ENCODE peak calls at places on chromosomes 13 and 19, in four cellular contexts. C is germinal center, S is stomach, N is left cardiac atrium. L is an unnamed sample.

GRCh38 chr13:102399791-102400618 is 1.8 kb downstream of the FGF14 start:
- DNase-seq in C (peak; percentile 22), S (no peak), N (peak; percentile 33), L (no peak)

GRCh38 chr13:40776681-40777165 is 5.7 kb upstream of the MRPS31 start:
- DNase-seq in C (peak; percentile 41), S (no peak), N (peak; percentile 27), L (peak; percentile 52)

GRCh38 chr19:3210347-3211017 is 14.0 kb upstream of the CELF5 start:
- DNase-seq in C (peak; percentile 74), S (peak; percentile 67), N (peak; percentile 52), L (peak; percentile 13)

GRCh38 chr19:45385392-45386221 is 15.2 kb upstream of the ERCC2 start:
- DNase-seq in C (no peak), S (no peak), N (no peak), L (no peak)

GRCh38 chr13:50375792-50376191 is 360.5 kb downstream of the KCNRG start:
- DNase-seq in C (no peak), S (no peak), N (no peak), L (peak; percentile 25)

GRCh38 chr13:105611424-105611823 is 924.0 kb downstream of the EFNB2 start:
- DNase-seq in C (no peak), S (no peak), N (no peak), L (peak; percentile 13)

GRCh38 chr19:34337747-34338146 is 27.2 kb upstream of the GPI start:
- DNase-seq in C (no peak), S (no peak), N (no peak), L (no peak)

GRCh38 chr19:44718441-44719261 is 19.7 kb downstream of the CEACAM16 start:
- DNase-seq in C (no peak), S (peak; percentile 93), N (peak; percentile 89), L (peak; percentile 78)

GRCh38 chr13:84121456-84121855 is 239.2 kb upstream of the SLITRK1 start:
- DNase-seq in C (no peak), S (no peak), N (no peak), L (no peak)

GRCh38 chr13:39451860-39452301 is 151.1 kb downstream of the LHFPL6 start:
- DNase-seq in C (peak; percentile 36), S (no peak), N (peak; percentile 37), L (peak; percentile 75)

GRCh38 chr19:2888739-2889224 is 11.9 kb upstream of the ZNF57 start:
- DNase-seq in C (peak; percentile 49), S (no peak), N (peak; percentile 61), L (peak; percentile 34)

GRCh38 chr13:42466123-42466522 is 107.8 kb upstream of the TNFSF11 start:
- DNase-seq in C (no peak), S (no peak), N (no peak), L (no peak)

GRCh38 chr19:1624458-1624857 is 19.2 kb upstream of the UQCR11 start:
- DNase-seq in C (peak; percentile 56), S (peak; percentile 55), N (peak; percentile 65), L (peak; percentile 56)

GRCh38 chr13:51759240-51759639 is 44.7 kb downstream of the DHRS12 start:
- DNase-seq in C (no peak), S (no peak), N (no peak), L (peak; percentile 54)

GRCh38 chr19:29662604-29663404 is 2.5 kb upstream of the PLEKHF1 start:
- DNase-seq in C (no peak), S (peak; percentile 74), N (peak; percentile 84), L (peak; percentile 93)

GRCh38 chr13:110812869-110813645 is 99.6 kb downstream of the ING1 start:
- DNase-seq in C (no peak), S (no peak), N (no peak), L (no peak)

GRCh38 chr13:113560645-113561416 is 23.7 kb upstream of the TFDP1 start:
- DNase-seq in C (no peak), S (peak; percentile 23), N (no peak), L (no peak)

GRCh38 chr13:19726611-19727010 is 56.1 kb downstream of the PSPC1 start:
- DNase-seq in C (no peak), S (no peak), N (no peak), L (no peak)

GRCh38 chr19:1259873-1260748 is 9.0 kb upstream of the CIRBP start:
- DNase-seq in C (no peak), S (no peak), N (peak; percentile 61), L (no peak)

GRCh38 chr13:23433171-23434153 is at the start of gene SACS:
- DNase-seq in C (no peak), S (no peak), N (no peak), L (peak; percentile 31)

GRCh38 chr19:57279418-57280164 is 694 bp upstream of the ZNF460 start:
- DNase-seq in C (peak; percentile 86), S (peak; percentile 88), N (peak; percentile 95), L (peak; percentile 98)

GRCh38 chr19:5907216-5907615 is 2.5 kb downstream of the VMAC start:
- DNase-seq in C (no peak), S (no peak), N (no peak), L (no peak)

GRCh38 chr19:13044160-13044853 is 49.0 kb downstream of the NFIX start:
- DNase-seq in C (no peak), S (no peak), N (no peak), L (no peak)

GRCh38 chr19:17246681-17247425 is 1.1 kb upstream of the NR2F6 start:
- DNase-seq in C (no peak), S (peak; percentile 61), N (peak; percentile 44), L (peak; percentile 55)

GRCh38 chr13:24923305-24923640 is 159.3 kb downstream of the RNF17 start:
- DNase-seq in C (peak; percentile 50), S (no peak), N (no peak), L (peak; percentile 86)

GRCh38 chr19:39444598-39445257 is 654 bp upstream of the SUPT5H start:
- DNase-seq in C (no peak), S (no peak), N (no peak), L (peak; percentile 55)

GRCh38 chr19:11017275-11018035 is 56.6 kb downstream of the SMARCA4 start:
- DNase-seq in C (no peak), S (no peak), N (no peak), L (peak; percentile 20)

GRCh38 chr19:719636-720377 is 11.1 kb downstream of the PALM start:
- DNase-seq in C (no peak), S (no peak), N (no peak), L (no peak)

GRCh38 chr19:47187797-47188196 is 43.2 kb downstream of the BBC3 start:
- DNase-seq in C (no peak), S (no peak), N (no peak), L (no peak)

GRCh38 chr19:45156751-45157150 is 4.0 kb downstream of the NKPD1 start:
- DNase-seq in C (no peak), S (peak; percentile 36), N (no peak), L (no peak)

GRCh38 chr19:5054551-5055456 is 85.9 kb downstream of the KDM4B start:
- DNase-seq in C (no peak), S (no peak), N (peak; percentile 62), L (no peak)

L was measured in fibroblast of villous mesenchyme.